ENCODE peak calls at places on chromosome 3, in four cellular contexts. X, G, W and V are unnamed samples. For H3K4me1, the result is how much of the 10 kb centered on the place peaks cover.

GRCh38 chr3:72152551-72153476 is 367.9 kb upstream of the PROK2 start:
- DNase-seq in X (no peak), G (peak), W (peak), V (peak)

GRCh38 chr3:50278106-50278867 is 600 bp upstream of the LSMEM2 start:
- DNase-seq in X (no peak), G (no peak), W (no peak), V (no peak)

GRCh38 chr3:64666171-64666581 is 21.6 kb downstream of the ADAMTS9 start:
- DNase-seq in X (no peak), G (peak), W (no peak), V (no peak)

GRCh38 chr3:177212756-177213155 is 15.5 kb upstream of the TBL1XR1 start:
- DNase-seq in X (no peak), G (no peak), W (no peak), V (no peak)

GRCh38 chr3:15538345-15538744 is 16.8 kb upstream of the COLQ start:
- DNase-seq in X (no peak), G (no peak), W (no peak), V (no peak)

GRCh38 chr3:30602946-30603345 is 3.5 kb upstream of the TGFBR2 start:
- DNase-seq in X (no peak), G (no peak), W (no peak), V (no peak)

GRCh38 chr3:143755978-143756377 is 92.3 kb downstream of the SLC9A9 start:
- DNase-seq in X (no peak), G (no peak), W (no peak), V (no peak)

GRCh38 chr3:165259518-165260193 is 63.5 kb upstream of the SLITRK3 start:
- DNase-seq in X (no peak), G (peak), W (no peak), V (no peak)

GRCh38 chr3:16373270-16373785 is 108.3 kb downstream of the OXNAD1 start:
- DNase-seq in X (no peak), G (no peak), W (no peak), V (no peak)

GRCh38 chr3:167886690-167887089 is 151.2 kb downstream of the SERPINI1 start:
- DNase-seq in X (no peak), G (peak), W (no peak), V (no peak)

GRCh38 chr3:57818772-57819171 is 62.7 kb downstream of the SLMAP start:
- DNase-seq in X (no peak), G (no peak), W (no peak), V (no peak)

GRCh38 chr3:124137264-124137663 is 145.3 kb upstream of the ROPN1 start:
- DNase-seq in X (no peak), G (no peak), W (no peak), V (no peak)

GRCh38 chr3:155714295-155714718 is 30.6 kb downstream of the PLCH1 start:
- DNase-seq in X (peak), G (no peak), W (no peak), V (no peak)

GRCh38 chr3:122916580-122916979 is 111.0 kb downstream of the SEMA5B start:
- DNase-seq in X (no peak), G (no peak), W (no peak), V (no peak)

GRCh38 chr3:155252535-155252934 is 40.9 kb downstream of the STRIT1 start:
- DNase-seq in X (no peak), G (peak), W (no peak), V (no peak)

GRCh38 chr3:150407051-150407817 is 864 bp upstream of the TSC22D2 start:
- DNase-seq in X (no peak), G (peak), W (no peak), V (peak)

GRCh38 chr3:56369914-56370313 is 98.4 kb downstream of the ERC2 start:
- DNase-seq in X (no peak), G (no peak), W (no peak), V (no peak)

GRCh38 chr3:133136114-133137041 is 98.2 kb downstream of the TMEM108 start:
- DNase-seq in X (no peak), G (no peak), W (no peak), V (no peak)

GRCh38 chr3:129795596-129795995 is 97.9 kb downstream of the TMCC1 start:
- DNase-seq in X (no peak), G (no peak), W (no peak), V (no peak)

GRCh38 chr3:141482250-141482937 is 4.4 kb upstream of the RASA2 start:
- DNase-seq in X (no peak), G (peak), W (no peak), V (no peak)

GRCh38 chr3:113802795-113803455 is 35.7 kb upstream of the GRAMD1C start:
- DNase-seq in X (no peak), G (no peak), W (no peak), V (no peak)

GRCh38 chr3:194235160-194235559 is 99.2 kb downstream of the HES1 start:
- DNase-seq in X (no peak), G (no peak), W (no peak), V (no peak)

GRCh38 chr3:170180107-170180951 is 1.2 kb downstream of the PHC3 start:
- DNase-seq in X (no peak), G (peak), W (no peak), V (no peak)

GRCh38 chr3:150145659-150146058 is 175.0 kb upstream of the PFN2 start:
- DNase-seq in X (no peak), G (peak), W (peak), V (no peak)

GRCh38 chr3:183178833-183179549 is 16.5 kb upstream of the LAMP3 start:
- DNase-seq in X (peak), G (peak), W (no peak), V (peak)

GRCh38 chr3:12489832-12490231 is 5.6 kb downstream of the TSEN2 start:
- DNase-seq in X (no peak), G (peak), W (no peak), V (no peak)

GRCh38 chr3:39592729-39593128 is 125.2 kb downstream of the MOBP start:
- DNase-seq in X (no peak), G (no peak), W (no peak), V (no peak)

DNA sequence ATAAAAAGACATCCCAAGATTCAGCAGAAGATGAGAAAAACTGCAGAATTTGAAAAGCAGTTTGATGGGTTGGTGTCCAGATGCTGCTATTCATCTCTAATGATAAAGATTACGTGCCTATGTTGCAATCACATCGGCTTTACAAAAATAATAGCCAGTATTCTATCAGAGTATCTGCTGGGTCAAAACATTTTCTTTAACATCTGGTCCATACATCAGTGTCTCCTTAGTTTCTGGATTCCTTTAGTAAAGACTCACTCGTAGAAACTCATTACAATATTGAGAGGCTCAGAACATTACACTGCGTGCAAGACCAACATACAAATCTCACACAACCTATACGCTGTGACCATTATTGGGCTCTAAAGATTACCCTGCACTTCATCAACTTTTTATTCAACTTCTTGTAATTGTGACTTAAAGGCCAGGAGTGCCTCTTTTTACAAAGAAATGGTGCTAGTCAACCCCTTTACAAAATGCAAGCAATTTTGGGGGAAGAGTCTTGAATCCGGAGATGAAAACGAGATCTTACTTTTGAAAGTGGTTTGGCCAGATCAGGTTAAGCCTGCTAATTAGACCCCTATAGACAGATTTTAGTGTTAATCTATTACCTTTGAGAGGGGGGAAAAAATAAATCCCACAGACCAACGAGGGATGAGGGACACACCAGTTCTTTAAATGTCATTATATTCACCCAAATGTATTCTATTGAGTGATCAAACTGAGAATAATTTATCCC is 2.9 kb downstream of the TRA2B start:
- DNase-seq in X (no peak), G (no peak), W (no peak), V (no peak)
- H3K4me1 ChIP-seq in X (under half), G (under half), W (half or more), V (under half)

GRCh38 chr3:52064561-52064960 is 8.2 kb upstream of the DUSP7 start:
- DNase-seq in X (no peak), G (no peak), W (no peak), V (no peak)
- H3K4me1 ChIP-seq in X (under half), G (under half), W (under half), V (under half)

DNA sequence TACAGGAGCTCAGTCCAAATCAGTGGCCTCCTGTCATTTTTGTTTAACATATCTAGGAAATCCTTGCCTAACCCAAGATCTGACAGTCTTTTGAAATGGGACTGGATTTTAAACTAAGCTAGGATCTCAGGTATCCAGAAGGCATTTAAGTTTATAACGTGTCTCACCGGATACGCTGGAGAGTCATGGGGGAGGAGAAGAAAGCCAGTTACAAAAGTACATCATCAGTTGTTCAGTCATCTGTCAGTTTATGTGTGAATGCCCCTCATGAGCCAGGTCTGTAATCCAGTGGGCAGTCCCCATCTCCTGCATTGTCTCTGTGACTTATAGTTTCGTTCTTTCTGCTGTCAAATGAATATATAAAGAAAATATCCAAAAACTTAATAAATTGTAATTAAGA is 44.4 kb downstream of the RAB7A start:
- DNase-seq in X (no peak), G (no peak), W (no peak), V (no peak)
- H3K4me1 ChIP-seq in X (under half), G (under half), W (under half), V (under half)

DNA sequence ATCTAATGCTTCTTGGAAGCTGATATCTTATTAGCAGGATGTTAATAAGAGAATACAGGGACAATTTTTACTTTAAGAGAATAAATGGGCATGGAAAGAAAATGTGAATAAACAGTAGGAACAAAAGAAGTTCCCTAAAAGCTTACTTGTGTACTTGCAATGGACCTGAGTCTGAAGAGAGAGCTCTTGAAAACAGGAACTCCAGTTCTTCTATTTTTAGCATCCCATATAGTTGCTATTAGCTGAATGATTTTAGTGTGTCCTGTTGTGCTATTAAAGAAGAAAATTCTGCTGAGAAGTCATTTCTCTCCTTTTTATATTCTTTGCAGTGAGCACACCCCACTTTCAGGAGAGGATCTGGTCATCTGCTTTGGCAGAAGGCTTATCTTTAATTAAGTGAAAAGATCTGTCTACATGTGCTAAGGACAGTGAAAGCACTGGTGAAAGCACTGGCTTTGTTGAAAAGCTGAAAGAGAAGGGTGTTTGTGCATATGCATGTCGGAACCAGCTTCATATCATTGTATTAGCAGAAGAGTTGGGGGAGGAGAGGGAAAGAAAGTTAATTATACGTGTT is 1.4 kb upstream of the ST3GAL6 start:
- DNase-seq in X (no peak), G (no peak), W (no peak), V (no peak)
- H3K4me1 ChIP-seq in X (under half), G (half or more), W (under half), V (under half)